ENCODE peak calls at places on chromosomes 6 and 20, in six cellular contexts. L is A172; W is stimulated activated CD4-positive, alpha-beta T cell treated with anti-CD3 and anti-CD28 coated beads, Interleukin-4, amount 100 ng/mL, for 48 hours; O is HepG2; T is activated T-cell treated with anti-CD3 and anti-CD28 coated beads for 1 hour; J is DMS79. Z is an unnamed sample.
A peak's percentile ranks its signal among the peaks of the same experiment; 100 is the strongest.

GRCh38 chr20:1331101-1331500 is 2.2 kb upstream of the SDCBP2 start:
- DNase-seq in L (no peak), W (no peak), O (no peak), T (no peak), J (no peak), Z (no peak)

GRCh38 chr6:36608788-36609563 is 14.8 kb downstream of the SRSF3 start:
- DNase-seq in L (no peak), W (no peak), O (peak; percentile 87), T (no peak), J (no peak), Z (no peak)

GRCh38 chr6:37518116-37518515 is 18.4 kb upstream of the CCDC167 start:
- DNase-seq in L (no peak), W (no peak), O (no peak), T (no peak), J (no peak), Z (no peak)

GRCh38 chr6:46832816-46833215 is 39.6 kb downstream of the MEP1A start:
- DNase-seq in L (no peak), W (no peak), O (no peak), T (no peak), J (peak; percentile 3), Z (no peak)

GRCh38 chr6:13194852-13195251 is 133.5 kb downstream of the TBC1D7 start:
- DNase-seq in L (peak; percentile 52), W (peak; percentile 5), O (peak; percentile 64), T (no peak), J (no peak), Z (no peak)

GRCh38 chr6:166435574-166435973 is 52.8 kb upstream of the MPC1 start:
- DNase-seq in L (no peak), W (no peak), O (no peak), T (no peak), J (no peak), Z (no peak)

GRCh38 chr6:46350714-46351113 is 140.5 kb downstream of the RCAN2 start:
- DNase-seq in L (no peak), W (no peak), O (no peak), T (no peak), J (no peak), Z (no peak)

GRCh38 chr6:13765570-13765969 is 48.8 kb downstream of the MCUR1 start:
- DNase-seq in L (peak; percentile 49), W (no peak), O (no peak), T (no peak), J (no peak), Z (no peak)

GRCh38 chr20:549720-550496 is 6.3 kb upstream of the CSNK2A1 start:
- DNase-seq in L (no peak), W (no peak), O (no peak), T (no peak), J (no peak), Z (no peak)

GRCh38 chr6:28816909-28817807 is 106.6 kb downstream of the TRIM27 start:
- DNase-seq in L (peak; percentile 92), W (peak; percentile 38), O (peak; percentile 67), T (no peak), J (no peak), Z (no peak)

GRCh38 chr20:219290-220115 is 7.6 kb upstream of the DEFB129 start:
- DNase-seq in L (peak; percentile 34), W (no peak), O (peak; percentile 43), T (no peak), J (peak; percentile 5), Z (peak; percentile 29)

GRCh38 chr6:169810066-169810989 is 58.9 kb downstream of the ERMARD start:
- DNase-seq in L (no peak), W (no peak), O (peak; percentile 41), T (no peak), J (no peak), Z (peak; percentile 68)